ENCODE peak calls at places on chromosomes 13 and 19, in six cellular contexts. Q is NCI-H187 treated with DMSO at 0.1 percent for 48 hours, K is epithelial cell of esophagus, E is H9, O is NCI-H2081 treated with DMSO at 0.1 percent for 48 hours, J is skeletal muscle cell. X is an unnamed sample.

GRCh38 chr13:41018583-41018909 is 570 bp downstream of the ELF1 start:
- DNase-seq in Q (no peak), K (no peak), E (no peak), O (no peak), J (no peak), X (no peak)

GRCh38 chr13:111326981-111327642 is 6.7 kb downstream of the TEX29 start:
- DNase-seq in Q (no peak), K (no peak), E (peak), O (no peak), J (no peak), X (no peak)

GRCh38 chr19:36026091-36026876 is 6.4 kb downstream of the CLIP3 start:
- DNase-seq in Q (no peak), K (no peak), E (no peak), O (no peak), J (no peak), X (no peak)

GRCh38 chr13:113605461-113605860 is 20.9 kb downstream of the TFDP1 start:
- DNase-seq in Q (no peak), K (no peak), E (no peak), O (no peak), J (no peak), X (no peak)

GRCh38 chr13:74102691-74103090 is 31.5 kb downstream of the KLF12 start:
- DNase-seq in Q (no peak), K (no peak), E (no peak), O (no peak), J (no peak), X (no peak)

GRCh38 chr19:662207-662961 is 630 bp downstream of the RNF126 start:
- DNase-seq in Q (no peak), K (peak), E (no peak), O (no peak), J (no peak), X (peak)

GRCh38 chr13:73090116-73090811 is 31.5 kb downstream of the KLF5 start:
- DNase-seq in Q (peak), K (peak), E (peak), O (no peak), J (peak), X (peak)

GRCh38 chr13:28408235-28408848 is 86.6 kb downstream of the FLT1 start:
- DNase-seq in Q (no peak), K (no peak), E (no peak), O (no peak), J (no peak), X (no peak)

GRCh38 chr13:47598340-47598911 is 402.6 kb downstream of the SUCLA2 start:
- DNase-seq in Q (no peak), K (peak), E (no peak), O (no peak), J (no peak), X (peak)

GRCh38 chr13:45257638-45258338 is 56.9 kb upstream of the KCTD4 start:
- DNase-seq in Q (no peak), K (peak), E (no peak), O (no peak), J (no peak), X (no peak)

GRCh38 chr19:20607943-20608342 is 42.4 kb upstream of the ZNF737 start:
- DNase-seq in Q (no peak), K (no peak), E (no peak), O (no peak), J (no peak), X (no peak)

GRCh38 chr19:40822161-40822560 is 23.2 kb downstream of the EGLN2 start:
- DNase-seq in Q (no peak), K (no peak), E (peak), O (no peak), J (no peak), X (no peak)

GRCh38 chr19:14116918-14117578 is 514 bp downstream of the PRKACA start:
- DNase-seq in Q (no peak), K (no peak), E (no peak), O (no peak), J (no peak), X (peak)

GRCh38 chr19:45471866-45472556 is 4.2 kb downstream of the FOSB start:
- DNase-seq in Q (no peak), K (no peak), E (no peak), O (no peak), J (no peak), X (peak)

GRCh38 chr19:41114132-41114531 is at the start of gene CYP2F1:
- DNase-seq in Q (no peak), K (no peak), E (no peak), O (no peak), J (no peak), X (no peak)

GRCh38 chr13:48571121-48571901 is 38.4 kb upstream of the RCBTB2 start:
- DNase-seq in Q (no peak), K (no peak), E (no peak), O (no peak), J (peak), X (no peak)

GRCh38 chr13:32191452-32191998 is 123.6 kb downstream of the ZAR1L start:
- DNase-seq in Q (no peak), K (no peak), E (no peak), O (no peak), J (no peak), X (peak)

GRCh38 chr19:1510442-1510806 is 2.4 kb downstream of the ADAMTSL5 start:
- DNase-seq in Q (no peak), K (no peak), E (no peak), O (no peak), J (no peak), X (no peak)

GRCh38 chr13:113855012-113855921 is 8.6 kb downstream of the GAS6 start:
- DNase-seq in Q (no peak), K (no peak), E (peak), O (no peak), J (peak), X (no peak)

GRCh38 chr13:35485451-35485850 is 9.0 kb upstream of the MAB21L1 start:
- DNase-seq in Q (no peak), K (no peak), E (no peak), O (peak), J (no peak), X (no peak)

GRCh38 chr13:110006304-110006703 is 219.9 kb upstream of the IRS2 start:
- DNase-seq in Q (no peak), K (peak), E (no peak), O (no peak), J (no peak), X (no peak)

GRCh38 chr19:33800012-33800680 is 3.5 kb downstream of the KCTD15 start:
- DNase-seq in Q (no peak), K (no peak), E (no peak), O (no peak), J (no peak), X (no peak)

GRCh38 chr19:5492281-5492812 is 37.1 kb downstream of the ZNRF4 start:
- DNase-seq in Q (no peak), K (no peak), E (no peak), O (no peak), J (no peak), X (no peak)

GRCh38 chr19:5086725-5087439 is 118.0 kb downstream of the KDM4B start:
- DNase-seq in Q (no peak), K (no peak), E (peak), O (peak), J (no peak), X (peak)

GRCh38 chr19:1315470-1316166 is 29.9 kb downstream of the EFNA2 start:
- DNase-seq in Q (no peak), K (peak), E (peak), O (no peak), J (no peak), X (peak)

GRCh38 chr13:28489975-28490550 is 4.9 kb downstream of the FLT1 start:
- DNase-seq in Q (no peak), K (no peak), E (no peak), O (no peak), J (no peak), X (no peak)

GRCh38 chr19:2494084-2494446 is 18.1 kb downstream of the GADD45B start:
- DNase-seq in Q (no peak), K (peak), E (no peak), O (no peak), J (peak), X (no peak)

GRCh38 chr19:35899547-35900214 is 659 bp downstream of the NFKBID start:
- DNase-seq in Q (peak), K (peak), E (peak), O (peak), J (peak), X (peak)